ENCODE peak calls at places on chromosomes 13 and 19, in eight cellular contexts. H is suprapubic skin, S is right atrium auricular region, U is GM23248, E is left lung, Q is fibroblast of lung, J is Panc1, R is body of pancreas. M is an unnamed sample.

GRCh38 chr19:6030214-6030507 is 52.2 kb upstream of the RANBP3 start:
- DNase-seq in H (no peak), Q (peak; percentile 82), J (no peak), R (no peak), E (peak; percentile 14), U (peak; percentile 88), S (no peak), M (peak; percentile 77)

GRCh38 chr13:26679945-26680516 is 80.6 kb downstream of the GPR12 start:
- DNase-seq in E (no peak), H (no peak), Q (peak; percentile 12), R (no peak), J (no peak), U (no peak), S (no peak), M (peak; percentile 73)

GRCh38 chr19:28213476-28214082 is 999.4 kb downstream of the UQCRFS1 start:
- DNase-seq in S (no peak), U (peak; percentile 39), R (no peak), H (no peak), J (no peak), E (no peak), Q (no peak), M (no peak)

GRCh38 chr13:88000787-88001186 is 329.6 kb downstream of the SLITRK5 start:
- DNase-seq in Q (no peak), S (no peak), H (no peak), E (no peak), J (no peak), U (no peak), R (no peak), M (no peak)

GRCh38 chr13:67549331-67549730 is 319.2 kb upstream of the PCDH9 start:
- DNase-seq in H (no peak), Q (peak; percentile 87), U (no peak), S (no peak), J (no peak), E (no peak), R (no peak), M (peak; percentile 91)

GRCh38 chr13:113776231-113777125 is 17.5 kb downstream of the TMEM255B start:
- DNase-seq in S (no peak), H (no peak), Q (no peak), E (no peak), J (no peak), R (no peak), U (no peak), M (no peak)

GRCh38 chr13:52713894-52714293 is 25.7 kb downstream of the CNMD start:
- DNase-seq in R (no peak), Q (no peak), E (peak; percentile 61), H (no peak), J (no peak), U (no peak), S (peak; percentile 61), M (no peak)

GRCh38 chr13:27607125-27607524 is 13.2 kb downstream of the LNX2 start:
- DNase-seq in E (no peak), H (no peak), U (peak; percentile 69), Q (peak; percentile 90), R (no peak), S (no peak), J (no peak), M (peak; percentile 89)

GRCh38 chr13:24670927-24671326 is 9.3 kb upstream of the ATP12A start:
- DNase-seq in Q (no peak), R (no peak), U (peak; percentile 75), S (no peak), E (no peak), H (no peak), J (no peak), M (peak; percentile 9)

GRCh38 chr13:51785592-51786424 is 18.2 kb downstream of the DHRS12 start:
- DNase-seq in R (peak; percentile 62), Q (peak; percentile 64), U (peak; percentile 80), S (no peak), H (no peak), E (no peak), J (no peak), M (no peak)

DNA sequence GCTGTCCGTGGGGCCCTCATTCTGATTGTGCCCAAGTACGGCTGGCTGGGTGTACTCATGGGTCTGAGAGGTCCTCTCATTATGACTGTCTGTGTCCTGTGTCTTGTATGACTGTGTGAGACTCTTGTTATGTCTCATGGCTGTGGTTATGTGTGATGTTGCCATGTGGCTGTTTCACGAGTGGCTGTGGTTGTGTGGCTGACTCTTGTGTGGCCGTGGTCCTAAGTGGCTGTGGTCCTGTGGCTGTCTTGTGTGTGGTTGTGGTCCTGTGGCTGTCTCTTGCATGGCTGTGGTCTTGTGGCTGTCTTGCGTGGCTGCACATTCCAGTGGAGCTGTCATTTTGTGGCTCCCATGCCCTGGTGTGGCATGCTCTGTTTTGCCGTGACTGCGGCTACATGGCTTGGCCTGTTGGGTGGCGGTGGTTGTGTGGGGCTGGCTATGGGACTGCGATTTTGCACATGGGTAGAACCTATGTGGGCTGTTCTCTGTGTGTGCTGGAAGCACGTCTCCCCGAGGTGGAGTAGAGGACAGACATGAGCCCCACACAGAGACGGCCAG is 2.5 kb downstream of the LYL1 start:
- DNase-seq in S (no peak), E (no peak), U (peak; percentile 50), Q (no peak), J (no peak), R (no peak), H (no peak), M (no peak)
- H3K4me3 ChIP-seq in S (no peak overlapping the region), E (peak overlapping the region; percentile 50), U (no peak overlapping the region), Q (no peak overlapping the region), J (no peak overlapping the region), R (no peak overlapping the region), H (peak overlapping the region; percentile 53), M (no peak overlapping the region)

GRCh38 chr19:40690050-40690698 is at the start of gene NUMBL:
- DNase-seq in R (no peak), J (no peak), Q (no peak), H (no peak), E (no peak), U (no peak), S (no peak), M (no peak)
- H3K27ac ChIP-seq in R (peak within 1 kb of the TSS; percentile 59), J (peak within 1 kb of the TSS; percentile 81), Q (peak within 1 kb of the TSS; percentile 94), H (peak within 1 kb of the TSS; percentile 89), E (peak within 1 kb of the TSS; percentile 80), U (peak within 1 kb of the TSS; percentile 89), S (peak within 1 kb of the TSS; percentile 90), M (peak within 1 kb of the TSS; percentile 92)

GRCh38 chr19:55603581-55604292 is 1.7 kb upstream of the ZNF865 start:
- DNase-seq in E (no peak), J (no peak), H (no peak), R (no peak), Q (no peak), U (no peak), S (no peak), M (no peak)
- H3K4me3 ChIP-seq in E (peak overlapping the region; percentile 74), J (no peak overlapping the region), H (no peak overlapping the region), R (no peak overlapping the region), Q (no peak overlapping the region), U (no peak overlapping the region), S (no peak overlapping the region), M (no peak overlapping the region)

GRCh38 chr19:18479964-18480723 is 41.7 kb downstream of the ELL start:
- DNase-seq in Q (peak; percentile 62), H (peak; percentile 92), S (peak; percentile 91), E (peak; percentile 78), J (no peak), R (no peak), U (peak; percentile 83), M (no peak)
- H3K27ac ChIP-seq in Q (peak overlapping the region; percentile 71), H (peak overlapping the region; percentile 82), S (peak overlapping the region; percentile 78), E (peak overlapping the region; percentile 83), J (no peak overlapping the region), R (peak overlapping the region; percentile 50), U (peak overlapping the region; percentile 87), M (peak overlapping the region; percentile 39)

DNA sequence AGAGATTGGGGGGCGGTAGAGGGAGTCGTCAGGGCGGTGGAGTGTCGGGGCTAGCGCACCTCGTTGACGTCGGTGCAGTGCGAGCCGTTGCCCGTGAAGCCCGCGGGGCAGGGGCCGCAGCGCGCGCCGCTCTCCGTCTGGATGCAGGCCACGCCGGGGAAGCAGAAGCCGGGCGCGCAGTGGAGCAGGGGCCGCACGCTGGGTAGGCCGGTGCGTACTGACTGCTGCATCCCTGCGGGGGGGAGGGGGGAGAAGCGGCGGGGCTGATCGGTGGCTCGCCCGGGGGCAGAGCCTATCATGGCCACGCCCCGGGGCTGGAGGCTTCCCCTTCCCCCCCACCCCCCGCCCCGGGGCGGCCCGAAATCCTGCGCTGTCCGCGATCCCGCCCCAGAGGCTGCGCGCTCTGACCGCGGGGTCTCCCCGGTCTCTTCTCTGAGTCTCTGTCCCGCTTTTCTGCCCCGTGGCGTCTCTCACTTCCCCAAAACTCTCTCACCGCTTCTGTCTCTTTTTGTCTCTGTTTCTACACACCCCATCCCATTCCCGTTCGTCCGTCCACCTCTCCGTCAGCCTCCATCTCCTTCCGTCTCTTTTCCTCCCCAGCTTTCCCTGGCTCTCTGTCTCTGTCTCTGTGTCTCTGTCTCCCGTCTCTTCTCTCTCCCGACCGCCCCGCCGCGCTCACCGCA is 1.1 kb downstream of the COMP start:
- DNase-seq in S (no peak), R (no peak), E (no peak), Q (no peak), H (no peak), U (peak; percentile 59), J (no peak), M (no peak)
- H3K4me3 ChIP-seq in S (no peak overlapping the region), R (no peak overlapping the region), E (peak overlapping the region; percentile 13), Q (no peak overlapping the region), H (peak overlapping the region; percentile 39), U (peak overlapping the region; percentile 56), J (peak overlapping the region; percentile 48), M (no peak overlapping the region)

DNA sequence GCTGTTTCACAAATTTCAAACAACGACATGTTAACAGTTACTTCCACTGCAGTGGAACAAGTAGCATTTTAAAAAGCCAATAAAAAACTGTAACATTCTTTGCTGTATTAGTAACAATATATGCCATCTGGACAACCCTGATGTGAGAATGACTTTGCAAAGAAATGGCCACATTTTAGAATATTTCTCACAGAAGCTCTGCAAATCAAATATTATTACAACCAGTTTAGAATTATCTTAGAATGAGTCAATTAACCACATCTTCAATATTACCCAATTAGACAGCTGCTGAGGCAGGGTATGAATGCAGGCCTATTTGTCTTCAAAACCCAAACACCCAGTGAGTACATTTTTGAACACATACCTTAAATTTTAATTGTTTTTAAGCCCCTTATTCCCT is 3.2 kb downstream of the ZNF699 start:
- DNase-seq in J (no peak), H (no peak), E (no peak), S (no peak), U (peak; percentile 87), Q (peak; percentile 45), R (no peak), M (peak; percentile 72)
- H3K27ac ChIP-seq in J (no peak overlapping the region), H (no peak overlapping the region), E (no peak overlapping the region), S (no peak overlapping the region), U (peak overlapping the region; percentile 90), Q (peak overlapping the region; percentile 65), R (no peak overlapping the region), M (peak overlapping the region; percentile 98)

GRCh38 chr19:17108453-17108784 is 32.8 kb downstream of the MYO9B start:
- DNase-seq in E (no peak), Q (peak; percentile 31), H (no peak), R (no peak), S (no peak), U (no peak), J (no peak), M (no peak)
- H3K4me3 ChIP-seq in E (peak overlapping the region; percentile 13), Q (no peak overlapping the region), H (no peak overlapping the region), R (no peak overlapping the region), S (no peak overlapping the region), U (peak overlapping the region; percentile 42), J (peak overlapping the region; percentile 26), M (no peak overlapping the region)

M was measured in brain microvascular endothelial cell.